ENCODE peak calls at places on chromosomes 1 and 21, in seven cellular contexts. F is activated CD4-positive, CD25-positive, alpha-beta regulatory T cell; M is T-helper 2 cell; G is cerebellar nuclear complex; K is EH; O is activated naive CD4-positive, alpha-beta T cell treated with anti-CD3 and anti-CD28 coated beads, Interleukin-2, amount 10 ng/mL, durations not matched to agents 7 days and 5 days; J is GM23248. H is an unnamed sample.

GRCh38 chr1:207027221-207027777 is 5.3 kb downstream of the C1orf116 start:
- DNase-seq in F (no peak), M (no peak), G (no peak), K (peak; percentile 76), O (no peak), J (peak; percentile 65), H (no peak)

GRCh38 chr1:58412071-58412580 is 134.4 kb downstream of the OMA1 start:
- DNase-seq in F (no peak), M (no peak), G (no peak), K (peak; percentile 89), O (no peak), J (peak; percentile 88), H (no peak)

GRCh38 chr1:101451888-101452287 is 215.1 kb downstream of the S1PR1 start:
- DNase-seq in F (no peak), M (peak; percentile 5), G (no peak), K (no peak), O (no peak), J (no peak), H (no peak)

GRCh38 chr1:173137116-173137515 is 70.0 kb downstream of the TNFSF4 start:
- DNase-seq in F (no peak), M (no peak), G (no peak), K (peak; percentile 53), O (no peak), J (no peak), H (no peak)

GRCh38 chr1:9258629-9259028 is 24.1 kb downstream of the H6PD start:
- DNase-seq in F (no peak), M (no peak), G (no peak), K (no peak), O (no peak), J (no peak), H (no peak)

GRCh38 chr1:153903841-153904455 is 18.8 kb downstream of the GATAD2B start:
- DNase-seq in F (no peak), M (no peak), G (no peak), K (no peak), O (no peak), J (peak; percentile 46), H (no peak)

GRCh38 chr1:160127865-160128523 is 12.4 kb downstream of the ATP1A2 start:
- DNase-seq in F (no peak), M (no peak), G (no peak), K (peak; percentile 78), O (no peak), J (peak; percentile 86), H (no peak)

GRCh38 chr1:41682149-41682548 is 197.7 kb upstream of the EDN2 start:
- DNase-seq in F (no peak), M (no peak), G (no peak), K (no peak), O (peak; percentile 8), J (no peak), H (no peak)

GRCh38 chr1:33711511-33711910 is 152.4 kb upstream of the HMGB4 start:
- DNase-seq in F (no peak), M (no peak), G (no peak), K (no peak), O (no peak), J (no peak), H (no peak)

GRCh38 chr21:37769656-37770055 is 146.6 kb downstream of the KCNJ6 start:
- DNase-seq in F (no peak), M (no peak), G (no peak), K (no peak), O (no peak), J (no peak), H (no peak)

GRCh38 chr1:20087668-20088067 is 17.7 kb downstream of the PLA2G5 start:
- DNase-seq in F (no peak), M (no peak), G (no peak), K (no peak), O (no peak), J (no peak), H (no peak)

GRCh38 chr1:29516063-29516820 is 279.9 kb downstream of the PTPRU start:
- DNase-seq in F (no peak), M (no peak), G (no peak), K (no peak), O (no peak), J (no peak), H (no peak)